ENCODE peak calls at places on chromosomes 7 and 10, in four cellular contexts. O, I, C and K are unnamed samples.

GRCh38 chr10:126187399-126187798 is 200.9 kb downstream of the ADAM12 start:
- DNase-seq in I (no peak), C (no peak), O (no peak), K (no peak)

GRCh38 chr7:96719164-96719563 is 9.5 kb upstream of the SEM1 start:
- DNase-seq in O (no peak), I (no peak), C (no peak), K (no peak)

GRCh38 chr10:76382381-76382851 is 951.0 kb downstream of the LRMDA start:
- DNase-seq in I (no peak), C (no peak), O (no peak), K (no peak)

GRCh38 chr7:31783221-31783620 is 96.2 kb downstream of the PPP1R17 start:
- DNase-seq in I (no peak), C (no peak), O (no peak), K (no peak)

GRCh38 chr7:51129527-51130472 is 186.8 kb downstream of the COBL start:
- DNase-seq in O (no peak), I (no peak), C (no peak), K (no peak)

GRCh38 chr7:150356265-150356897 is 12.2 kb upstream of the REPIN1 start:
- DNase-seq in I (peak), O (no peak), C (no peak), K (peak)

GRCh38 chr7:128078309-128078708 is 47.1 kb upstream of the LRRC4 start:
- DNase-seq in O (no peak), I (no peak), C (no peak), K (no peak)

GRCh38 chr7:32501522-32501921 is 6.2 kb downstream of the AVL9 start:
- DNase-seq in I (no peak), O (no peak), C (no peak), K (peak)

GRCh38 chr7:26440993-26441636 is 149.5 kb downstream of the SNX10 start:
- DNase-seq in I (no peak), C (no peak), O (no peak), K (no peak)

GRCh38 chr7:101880536-101881443 is 63.4 kb downstream of the CUX1 start:
- DNase-seq in I (no peak), O (no peak), C (no peak), K (no peak)

GRCh38 chr7:4136036-4136435 is 546.1 kb upstream of the FOXK1 start:
- DNase-seq in C (no peak), O (peak), I (no peak), K (no peak)

GRCh38 chr7:94178247-94178646 is 174.1 kb upstream of the BET1 start:
- DNase-seq in I (no peak), C (peak), O (no peak), K (no peak)

GRCh38 chr10:234708-235406 is 99.6 kb downstream of the ZMYND11 start:
- DNase-seq in I (no peak), C (no peak), O (no peak), K (no peak)

GRCh38 chr7:156160811-156161210 is 348.5 kb upstream of the SHH start:
- DNase-seq in I (peak), C (no peak), O (peak), K (peak)

GRCh38 chr7:80635533-80635932 is 2.9 kb upstream of the CD36 start:
- DNase-seq in I (no peak), O (no peak), C (no peak), K (no peak)

GRCh38 chr7:77736991-77737390 is 40.7 kb downstream of the RSBN1L start:
- DNase-seq in C (no peak), I (no peak), O (no peak), K (no peak)

GRCh38 chr10:97805096-97805879 is 33.5 kb upstream of the SFRP5 start:
- DNase-seq in C (no peak), I (no peak), O (no peak), K (no peak)

GRCh38 chr10:35083242-35083641 is 6.9 kb downstream of the CUL2 start:
- DNase-seq in I (no peak), C (no peak), O (no peak), K (no peak)

GRCh38 chr7:155293721-155294642 is 3.7 kb upstream of the INSIG1 start:
- DNase-seq in C (no peak), I (no peak), O (no peak), K (no peak)

GRCh38 chr7:27191081-27191715 is 6.2 kb upstream of the HOXA11 start:
- DNase-seq in I (no peak), O (no peak), C (no peak), K (no peak)

GRCh38 chr7:81470084-81470723 is 299.6 kb downstream of the HGF start:
- DNase-seq in O (peak), C (no peak), I (peak), K (peak)

GRCh38 chr7:22696672-22697071 is 30.3 kb upstream of the IL6 start:
- DNase-seq in O (no peak), C (no peak), I (peak), K (no peak)

GRCh38 chr10:132337019-132337418 is 5.0 kb downstream of the LRRC27 start:
- DNase-seq in O (no peak), I (no peak), C (no peak), K (no peak)
- TF ChIP-seq CEBPB in O (no peak), I (no peak), C (no peak), K (no peak)

GRCh38 chr10:5476918-5477525 is 22.3 kb downstream of the CALML5 start:
- DNase-seq in O (no peak), C (no peak), I (no peak), K (no peak)

GRCh38 chr10:5480162-5480931 is 19.0 kb downstream of the CALML5 start:
- DNase-seq in C (no peak), I (peak), O (no peak), K (no peak)

GRCh38 chr10:5479481-5480161 is 19.7 kb downstream of the CALML5 start:
- DNase-seq in I (peak), O (no peak), C (no peak), K (no peak)

GRCh38 chr10:5478694-5479305 is 20.6 kb downstream of the CALML5 start:
- DNase-seq in O (no peak), C (no peak), I (no peak), K (no peak)

DNA sequence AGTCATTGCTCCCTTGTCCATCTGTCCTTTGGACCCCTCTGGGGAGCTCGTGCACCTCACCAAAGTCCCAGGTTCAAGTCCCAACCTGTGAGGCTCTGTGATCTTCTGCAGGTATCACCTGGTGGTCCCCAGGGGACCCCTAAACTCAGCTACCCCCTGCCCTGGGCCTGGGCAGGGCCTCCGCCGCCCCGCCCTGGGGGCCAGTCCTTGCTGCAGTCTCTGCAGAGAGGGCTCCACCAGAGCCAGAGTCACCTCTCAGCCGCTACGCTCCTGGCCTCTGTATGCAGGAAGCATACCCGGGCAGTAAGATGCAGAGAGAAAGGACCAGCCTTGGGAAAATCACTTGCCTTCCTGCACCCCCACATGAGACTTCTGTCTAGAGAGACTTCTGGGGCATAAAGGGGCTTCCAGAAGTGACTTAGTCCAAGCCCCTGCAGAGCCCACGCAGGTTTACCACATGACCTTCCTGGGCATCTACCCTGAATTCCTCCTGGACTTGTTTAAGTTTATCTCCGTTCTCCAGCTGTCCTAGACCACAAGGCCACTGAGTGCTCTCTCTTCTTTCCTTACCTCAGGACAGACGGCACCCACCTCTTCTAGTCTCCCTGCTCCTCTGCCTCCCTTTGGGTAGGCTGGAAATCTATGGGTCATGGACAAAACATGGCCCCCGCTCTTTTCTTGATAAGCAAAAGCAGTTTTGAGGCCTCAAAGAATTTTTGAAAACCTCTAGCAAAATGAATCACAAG is 21.2 kb downstream of the CALML5 start:
- DNase-seq in C (no peak), I (peak), O (no peak), K (no peak)
- TF ChIP-seq ZNF274 in C (no peak), I (no peak), O (no peak), K (no peak)

GRCh38 chr10:80540136-80540535 is 2.4 kb downstream of the SH2D4B start:
- DNase-seq in I (no peak), C (no peak), O (no peak), K (no peak)

GRCh38 chr10:80541144-80541750 is 3.5 kb downstream of the SH2D4B start:
- DNase-seq in C (peak), I (no peak), O (no peak), K (no peak)

GRCh38 chr10:80539421-80539999 is 1.8 kb downstream of the SH2D4B start:
- DNase-seq in C (no peak), I (no peak), O (no peak), K (no peak)

GRCh38 chr10:80542053-80542452 is 4.4 kb downstream of the SH2D4B start:
- DNase-seq in I (no peak), C (no peak), O (no peak), K (no peak)

DNA sequence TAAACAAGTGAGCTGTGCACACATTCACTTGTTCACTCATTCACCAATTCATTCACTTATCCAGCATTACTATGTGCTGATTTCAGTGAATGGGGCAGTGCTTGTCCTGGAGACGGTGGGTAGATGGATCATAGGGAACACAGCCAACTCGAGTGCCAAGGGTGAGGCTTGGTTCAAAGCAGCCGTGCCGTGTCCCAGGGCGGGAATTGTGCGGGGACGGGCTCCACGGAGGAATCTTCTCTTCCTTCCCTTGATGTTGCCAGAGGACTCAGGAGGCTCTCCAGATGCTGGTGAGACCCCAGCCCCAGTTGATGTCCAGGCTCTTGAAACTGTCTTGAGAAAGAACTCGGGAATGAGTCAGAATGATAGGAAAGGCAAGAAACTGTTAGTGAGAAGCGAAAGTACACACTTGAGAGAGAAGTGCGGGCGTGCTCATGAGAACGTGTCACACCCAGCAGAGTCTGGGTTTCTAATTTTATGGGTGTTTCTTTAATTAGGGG is 3.0 kb downstream of the SH2D4B start:
- DNase-seq in O (no peak), I (no peak), C (peak), K (no peak)
- TF ChIP-seq EGR1 in O (no peak), I (no peak), C (no peak), K (no peak)

DNA sequence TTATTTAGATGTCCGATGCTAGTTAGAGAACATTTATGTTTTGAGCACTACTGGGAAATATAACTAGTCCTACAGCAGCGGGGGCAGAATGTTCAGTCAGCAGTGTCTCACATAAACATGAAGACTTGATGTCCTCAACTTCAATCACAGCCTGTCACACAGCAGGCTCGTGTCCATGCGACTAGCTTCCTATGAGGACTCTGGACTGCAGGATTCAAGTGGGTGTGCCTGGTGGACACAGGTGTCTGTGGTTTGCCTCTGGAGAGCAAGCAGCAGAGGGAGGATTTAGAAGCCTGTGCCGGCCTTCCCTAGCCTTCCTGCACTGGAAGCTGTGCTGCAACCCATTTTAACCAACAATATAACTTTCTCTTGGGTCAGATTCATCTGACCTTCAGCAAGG is 30.0 kb upstream of the LANCL2 start:
- DNase-seq in O (no peak), C (no peak), I (no peak), K (no peak)
- TF ChIP-seq CEBPB in O (no peak), C (no peak), I (no peak), K (no peak)

DNA sequence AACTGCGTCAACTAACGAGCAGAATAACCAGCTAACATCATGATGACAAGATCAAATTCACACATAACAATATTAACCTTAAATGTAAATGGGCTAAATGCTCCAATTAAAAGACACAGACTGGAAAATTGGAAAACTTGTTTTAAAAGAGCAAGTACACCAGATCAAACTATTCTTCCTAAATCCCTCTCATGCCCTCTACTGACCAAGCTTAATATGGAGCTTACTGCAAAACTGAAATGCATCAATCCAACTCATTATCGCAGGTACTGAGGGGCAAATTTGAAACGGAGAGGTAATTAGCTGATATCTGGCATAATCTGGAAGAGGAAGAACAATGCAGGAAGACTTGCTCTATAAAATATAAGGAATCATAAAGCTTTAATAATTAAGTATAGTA is 1223.8 kb downstream of the NXPH1 start:
- DNase-seq in O (no peak), C (no peak), I (no peak), K (no peak)
- TF ChIP-seq ZNF274 in O (no peak), C (no peak), I (no peak), K (no peak)

GRCh38 chr10:132940791-132941465 is 1.4 kb downstream of the CFAP46 start:
- DNase-seq in I (no peak), C (no peak), O (no peak), K (no peak)
- TF ChIP-seq EGR1 in I (no peak), C (no peak), O (no peak), K (no peak)

GRCh38 chr10:55495555-55495954 is 694.5 kb upstream of the PCDH15 start:
- DNase-seq in O (no peak), C (no peak), I (no peak), K (no peak)

GRCh38 chr10:55497893-55498499 is 697.0 kb upstream of the PCDH15 start:
- DNase-seq in I (no peak), C (no peak), O (no peak), K (no peak)

DNA sequence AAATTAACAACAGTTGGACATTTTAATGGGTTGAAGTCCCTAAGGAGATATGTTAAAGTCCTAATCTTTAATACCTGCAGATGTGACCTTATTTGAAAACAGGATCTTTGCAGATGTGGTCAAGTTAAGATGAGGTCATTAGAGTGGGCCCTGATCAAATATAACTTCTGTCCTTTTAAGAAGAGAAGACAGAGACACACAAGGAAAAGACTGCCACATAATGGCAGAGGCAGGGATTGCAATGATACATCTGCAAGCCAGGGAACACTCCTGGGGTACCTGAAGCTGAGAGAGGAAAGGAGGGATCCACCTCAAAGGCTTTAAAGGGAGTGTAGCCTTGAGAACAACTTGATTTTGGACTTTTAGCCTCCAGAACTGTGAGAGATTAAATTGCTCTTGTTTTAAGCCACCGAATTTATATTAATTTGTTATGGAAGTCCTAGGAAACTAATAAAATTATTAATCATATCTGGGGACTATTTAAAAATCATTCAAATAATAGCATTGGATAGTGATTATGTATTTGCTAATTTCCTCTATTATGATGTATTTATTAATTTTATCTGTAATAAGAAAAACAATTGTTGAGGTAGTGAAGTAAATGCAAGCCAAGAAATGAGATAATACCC is 700.0 kb upstream of the PCDH15 start:
- DNase-seq in O (peak), I (no peak), C (no peak), K (no peak)
- TF ChIP-seq CEBPB in O (no peak), I (no peak), C (no peak), K (no peak)

GRCh38 chr10:93498196-93498595 is 1.8 kb downstream of the CEP55 start:
- DNase-seq in O (no peak), I (peak), C (no peak), K (no peak)

GRCh38 chr10:93493162-93493561 is 3.2 kb upstream of the CEP55 start:
- DNase-seq in C (no peak), O (no peak), I (no peak), K (no peak)

GRCh38 chr10:93495654-93496321 is 624 bp upstream of the CEP55 start:
- DNase-seq in O (no peak), I (peak), C (no peak), K (no peak)

GRCh38 chr10:93494494-93494893 is 1.9 kb upstream of the CEP55 start:
- DNase-seq in I (no peak), O (no peak), C (no peak), K (no peak)

GRCh38 chr10:93496322-93497041 is at the start of gene CEP55:
- DNase-seq in C (peak), I (peak), O (peak), K (peak)
- TF ChIP-seq ZNF274 in C (no peak), I (no peak), O (no peak), K (no peak)